ENCODE peak calls at places on chromosomes 5 and 9, in five cellular contexts. H, Q, X, R and F are unnamed samples. For H3K36me3, the result is how much of the 10 kb centered on the place peaks cover.

GRCh38 chr5:42951847-42952411 is 88.2 kb downstream of the ANXA2R start:
- DNase-seq in Q (no peak), X (no peak), R (peak), H (peak), F (no peak)

GRCh38 chr5:65152131-65152530 is 329.6 kb downstream of the ADAMTS6 start:
- DNase-seq in H (peak), Q (no peak), R (no peak), X (no peak), F (no peak)

GRCh38 chr9:93151097-93151784 is 17.2 kb upstream of the NINJ1 start:
- DNase-seq in H (no peak), R (no peak), X (no peak), Q (no peak), F (no peak)

GRCh38 chr9:126219717-126220116 is 106.9 kb upstream of the MVB12B start:
- DNase-seq in Q (no peak), H (no peak), X (no peak), R (no peak), F (no peak)

GRCh38 chr9:33133186-33133585 is 34.0 kb downstream of the B4GALT1 start:
- DNase-seq in X (no peak), R (peak), H (no peak), Q (no peak), F (no peak)

GRCh38 chr5:18202147-18202546 is 567.9 kb downstream of the TAF11L14 start:
- DNase-seq in R (no peak), Q (no peak), H (no peak), X (no peak), F (no peak)

GRCh38 chr5:174120436-174120835 is 74.9 kb downstream of the NSG2 start:
- DNase-seq in H (no peak), Q (no peak), X (no peak), R (no peak), F (no peak)

GRCh38 chr5:164252-164651 is 27.0 kb upstream of the LRRC14B start:
- DNase-seq in X (no peak), Q (no peak), R (no peak), H (no peak), F (no peak)

GRCh38 chr9:109212768-109213167 is 45.7 kb upstream of the FRRS1L start:
- DNase-seq in H (no peak), R (no peak), X (no peak), Q (no peak), F (no peak)

GRCh38 chr5:25944786-25945185 is 1093.6 kb downstream of the CDH9 start:
- DNase-seq in H (no peak), X (no peak), R (no peak), Q (no peak), F (no peak)

GRCh38 chr5:168770036-168770498 is 190.9 kb upstream of the PANK3 start:
- DNase-seq in R (no peak), X (no peak), H (no peak), Q (no peak), F (no peak)

GRCh38 chr9:74494490-74494889 is 2.6 kb upstream of the RORB start:
- DNase-seq in Q (no peak), X (no peak), R (no peak), H (no peak), F (no peak)

GRCh38 chr5:120682851-120683250 is 218.8 kb downstream of the PRR16 start:
- DNase-seq in X (no peak), R (no peak), H (peak), Q (peak), F (no peak)

GRCh38 chr9:136080716-136081112 is 14.4 kb downstream of the NACC2 start:
- DNase-seq in H (no peak), R (no peak), Q (no peak), X (no peak), F (no peak)

GRCh38 chr9:75891277-75892167 is 1.0 kb downstream of the PCSK5 start:
- DNase-seq in X (no peak), H (peak), Q (peak), R (peak), F (peak)

GRCh38 chr5:27473300-27474053 is 435.1 kb upstream of the CDH9 start:
- DNase-seq in H (no peak), R (no peak), X (no peak), Q (peak), F (peak)

GRCh38 chr5:126044111-126044668 is 379.0 kb upstream of the GRAMD2B start:
- DNase-seq in H (peak), Q (peak), R (peak), X (no peak), F (peak)

GRCh38 chr5:63164838-63165237 is 586.2 kb downstream of the LRRC70 start:
- DNase-seq in H (no peak), R (no peak), Q (no peak), X (no peak), F (peak)

GRCh38 chr5:136052692-136053335 is 24.0 kb downstream of the TGFBI start:
- DNase-seq in H (no peak), Q (no peak), X (no peak), R (no peak), F (no peak)

GRCh38 chr5:168793844-168794837 is 215.0 kb upstream of the PANK3 start:
- DNase-seq in H (peak), X (no peak), Q (peak), R (peak), F (no peak)

GRCh38 chr5:98307811-98308210 is 465.7 kb upstream of the RGMB start:
- DNase-seq in H (peak), X (no peak), R (peak), Q (peak), F (no peak)

GRCh38 chr5:2946315-2946714 is 194.8 kb upstream of the IRX2 start:
- DNase-seq in Q (no peak), H (no peak), X (no peak), R (no peak), F (no peak)

GRCh38 chr5:16590685-16591084 is 26.1 kb downstream of the RETREG1 start:
- DNase-seq in X (no peak), Q (no peak), H (no peak), R (no peak), F (no peak)

GRCh38 chr9:130175355-130175754 is 3.2 kb downstream of the NCS1 start:
- DNase-seq in Q (no peak), X (no peak), H (no peak), R (no peak), F (no peak)

GRCh38 chr5:91144491-91145232 is 238.5 kb downstream of the ARRDC3 start:
- DNase-seq in X (no peak), R (no peak), H (no peak), Q (no peak), F (no peak)

GRCh38 chr9:16352791-16353401 is 517.6 kb downstream of the BNC2 start:
- DNase-seq in R (peak), H (peak), Q (peak), X (no peak), F (no peak)

GRCh38 chr9:9612270-9612669 is 1000.5 kb downstream of the PTPRD start:
- DNase-seq in H (no peak), Q (no peak), R (no peak), X (no peak), F (no peak)

GRCh38 chr9:110148384-110148783 is 59.6 kb downstream of the C9orf152 start:
- DNase-seq in R (peak), Q (peak), X (no peak), H (peak), F (no peak)

GRCh38 chr9:136052433-136052880 is 42.6 kb downstream of the NACC2 start:
- DNase-seq in Q (no peak), X (no peak), H (no peak), R (no peak), F (no peak)

GRCh38 chr9:123456011-123456410 is 100.0 kb downstream of the CRB2 start:
- DNase-seq in Q (no peak), X (no peak), H (no peak), R (no peak), F (no peak)

GRCh38 chr5:107955321-107955720 is 284.6 kb upstream of the EFNA5 start:
- DNase-seq in R (no peak), X (no peak), H (no peak), Q (no peak), F (no peak)

GRCh38 chr9:136328622-136329041 is 1.3 kb downstream of the GPSM1 start:
- DNase-seq in Q (peak), R (no peak), X (no peak), H (peak), F (no peak)

GRCh38 chr5:97839338-97840081 is 656.5 kb upstream of the RIOK2 start:
- DNase-seq in H (peak), X (no peak), Q (peak), R (no peak), F (no peak)

GRCh38 chr5:33273985-33274384 is 166.8 kb upstream of the TARS1 start:
- DNase-seq in X (no peak), R (no peak), H (no peak), Q (no peak), F (no peak)
- H3K36me3 ChIP-seq in X (under half), R (under half), H (under half), Q (under half), F (under half)

GRCh38 chr5:151771259-151772028 is at the start of gene G3BP1:
- DNase-seq in H (peak), X (peak), R (peak), Q (peak), F (peak)
- H3K14ac ChIP-seq in H (peak), X (no peak), R (peak), Q (no peak), F (peak)

GRCh38 chr9:137351781-137352501 is 49.9 kb upstream of the NRARP start:
- DNase-seq in X (no peak), H (no peak), Q (no peak), R (no peak), F (no peak)
- H3K18ac ChIP-seq in X (no peak), H (no peak), Q (no peak), R (no peak), F (peak)

GRCh38 chr5:79984363-79984762 is 6.7 kb downstream of the MTX3 start:
- DNase-seq in R (no peak), Q (no peak), X (no peak), H (no peak), F (no peak)

GRCh38 chr5:79985288-79985687 is 5.8 kb downstream of the MTX3 start:
- DNase-seq in H (no peak), X (no peak), Q (no peak), R (no peak), F (no peak)

GRCh38 chr5:79982136-79982535 is 8.9 kb downstream of the MTX3 start:
- DNase-seq in Q (no peak), X (no peak), H (no peak), R (no peak), F (no peak)

GRCh38 chr5:79986260-79986659 is 4.8 kb downstream of the MTX3 start:
- DNase-seq in Q (no peak), H (no peak), X (no peak), R (no peak), F (no peak)

GRCh38 chr5:79983618-79984017 is 7.4 kb downstream of the MTX3 start:
- DNase-seq in R (no peak), H (no peak), X (no peak), Q (no peak), F (no peak)
- H3K36me3 ChIP-seq in R (under half), H (under half), X (under half), Q (under half), F (half or more)

DNA sequence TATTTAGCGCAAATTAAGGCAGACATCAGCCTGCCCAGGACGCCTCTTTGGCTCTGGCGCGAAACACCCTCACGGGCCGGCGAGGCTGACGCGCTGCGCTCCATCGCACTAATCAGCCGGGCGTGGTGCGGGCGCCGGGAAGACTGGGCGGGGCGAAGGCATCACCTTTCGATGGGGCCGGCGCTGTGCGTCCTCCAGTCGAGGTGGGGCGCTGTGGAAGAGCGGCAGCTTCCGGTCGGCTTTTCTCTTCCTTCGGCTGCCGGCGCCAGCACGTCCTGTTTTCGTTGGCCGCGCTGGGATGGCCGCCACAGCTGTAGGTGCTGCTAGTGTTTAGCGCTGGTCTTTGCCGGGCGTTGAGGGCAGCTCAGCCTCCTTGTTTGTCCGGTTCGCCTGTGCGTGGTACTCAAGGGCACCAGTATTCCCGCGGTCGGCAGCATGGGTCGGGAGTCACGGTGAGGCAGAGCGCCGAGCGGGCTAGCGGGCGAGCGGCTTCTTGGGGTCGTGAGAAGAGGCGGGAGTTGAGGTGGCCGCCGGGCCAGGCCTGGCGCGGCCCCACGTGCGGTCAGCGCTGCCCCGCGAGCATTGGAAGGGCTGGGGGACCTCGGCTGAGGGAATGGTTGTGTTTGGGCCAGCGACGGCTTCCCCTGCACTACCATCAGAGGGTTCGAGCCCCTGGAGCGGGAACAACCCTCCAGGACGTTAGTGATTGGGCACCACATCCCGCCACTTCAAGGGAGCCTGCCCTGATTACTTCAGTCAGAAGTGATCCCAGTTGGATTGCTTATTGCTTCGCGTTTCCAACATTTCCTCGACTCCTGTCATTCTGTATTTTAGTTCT is at the start of gene DDX46:
- DNase-seq in X (peak), H (peak), Q (peak), R (peak), F (peak)
- H3K14ac ChIP-seq in X (no peak), H (peak), Q (no peak), R (peak), F (peak)

DNA sequence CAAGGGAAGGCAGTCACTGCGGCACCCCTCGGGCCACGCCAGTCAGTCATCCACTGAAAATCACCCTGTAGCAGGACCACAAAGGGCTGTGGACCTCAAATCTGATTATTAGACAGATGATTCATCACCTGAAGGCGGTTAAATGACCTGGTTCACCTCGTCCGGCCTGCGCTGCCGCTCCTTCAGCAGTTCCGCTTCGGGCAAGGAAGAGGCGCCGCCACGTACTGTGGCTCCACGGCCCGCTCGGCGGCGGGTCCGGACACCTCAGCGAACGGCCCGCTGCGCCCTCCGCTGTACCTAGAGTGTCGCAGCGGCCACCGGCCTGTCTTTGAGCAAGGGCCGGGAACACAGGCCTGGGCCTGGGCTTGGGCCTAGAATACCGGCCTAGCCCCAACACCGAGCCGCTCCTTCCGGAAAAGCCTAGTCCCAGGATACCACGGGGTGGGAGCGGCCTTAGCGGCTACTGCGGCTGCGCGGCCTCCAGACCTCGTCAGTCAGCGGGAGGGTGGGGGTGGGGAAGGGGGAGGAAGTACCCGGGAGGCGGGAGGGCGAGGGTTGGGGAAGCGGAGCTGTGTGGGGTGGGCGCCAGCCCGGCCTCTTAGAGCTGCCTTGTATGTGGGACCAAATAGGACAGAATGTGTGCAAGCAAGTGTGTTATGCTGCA is at the start of gene KLHL9:
- DNase-seq in X (peak), H (peak), Q (peak), R (peak), F (peak)
- H3K18ac ChIP-seq in X (peak), H (peak), Q (peak), R (peak), F (peak)

DNA sequence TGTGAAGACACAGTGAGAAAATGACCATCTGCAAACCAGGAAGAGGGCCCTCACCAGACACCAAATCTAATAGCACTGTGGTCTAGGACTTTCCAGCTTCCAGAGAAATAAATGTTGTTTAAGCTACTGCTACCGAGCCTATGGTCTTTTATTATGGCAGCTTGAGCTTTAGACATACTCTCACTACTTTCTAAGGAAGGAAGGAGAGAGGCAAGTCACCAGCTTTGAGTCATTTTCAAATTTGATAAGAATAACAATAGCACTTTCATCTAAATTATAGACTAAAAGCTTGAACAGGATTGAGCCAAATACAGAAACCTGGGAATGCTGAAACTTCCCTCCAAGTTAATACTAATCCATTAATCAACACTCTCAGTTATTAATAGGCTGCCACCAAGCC is 64.4 kb downstream of the PLPPR1 start:
- DNase-seq in H (no peak), Q (no peak), X (no peak), R (no peak), F (no peak)
- H3K36me3 ChIP-seq in H (under half), Q (under half), X (under half), R (under half), F (under half)

GRCh38 chr5:172983542-172984243 is at the start of gene ATP6V0E1:
- DNase-seq in Q (peak), X (peak), R (peak), H (peak), F (peak)
- H3K14ac ChIP-seq in Q (no peak), X (no peak), R (peak), H (peak), F (no peak)